ENCODE peak calls at places on chromosomes 4 and X, in seven cellular contexts. E, Q, T, R, Z, W and I are unnamed samples.

GRCh38 chr4:8171941-8172924 is 13.6 kb upstream of the ABLIM2 start:
- DNase-seq in E (no peak), Q (peak; percentile 56), T (no peak), R (peak; percentile 59), Z (no peak), W (no peak), I (no peak)

GRCh38 chr4:2068566-2068965 is 9.4 kb downstream of the NAT8L start:
- DNase-seq in E (no peak), Q (no peak), T (no peak), R (no peak), Z (no peak), W (no peak), I (no peak)

GRCh38 chr4:74874785-74875367 is 58.0 kb upstream of the PARM1 start:
- DNase-seq in E (peak; percentile 10), Q (peak; percentile 84), T (peak; percentile 12), R (peak; percentile 2), Z (peak; percentile 59), W (no peak), I (peak; percentile 90)

GRCh38 chr4:7781361-7781760 is 158.3 kb downstream of the AFAP1 start:
- DNase-seq in E (peak; percentile 75), Q (peak; percentile 71), T (no peak), R (no peak), Z (no peak), W (no peak), I (no peak)

GRCh38 chrX:49915352-49916222 is 6.8 kb upstream of the CLCN5 start:
- DNase-seq in E (peak; percentile 56), Q (peak; percentile 62), T (no peak), R (no peak), Z (peak; percentile 28), W (no peak), I (peak; percentile 45)

GRCh38 chr4:145735330-145735638 is 55.3 kb downstream of the C4orf51 start:
- DNase-seq in E (peak; percentile 79), Q (peak; percentile 96), T (peak; percentile 97), R (no peak), Z (peak; percentile 89), W (peak; percentile 58), I (peak; percentile 81)

GRCh38 chrX:40086569-40087335 is 11.0 kb downstream of the BCOR start:
- DNase-seq in E (no peak), Q (peak; percentile 77), T (no peak), R (no peak), Z (no peak), W (no peak), I (peak; percentile 39)

GRCh38 chrX:100611951-100612350 is 24.7 kb downstream of the TSPAN6 start:
- DNase-seq in E (no peak), Q (no peak), T (no peak), R (no peak), Z (no peak), W (no peak), I (no peak)